ENCODE peak calls at places on chromosomes 12 and 14, in ten cellular contexts. One of them, this sample, is unnamed.

GRCh38 chr12:95918194-95918993 is 24.0 kb downstream of the CCDC38 start:
- DNase-seq in endodermal cell: peak
- DNase-seq in GM12892: peak
- DNase-seq in posterior vena cava: no peak
- DNase-seq in stomach: peak
- DNase-seq in RPMI7951: peak
- DNase-seq in stimulated activated CD4-positive, alpha-beta T cell treated with anti-CD3 and anti-CD28 coated beads, Interleukin-12 subunit alpha, Interleukin-12 subunit beta, amount 100 ng/mL, for 48 hours: peak
- DNase-seq in fibroblast of mammary gland: peak
- DNase-seq in NCI-H1930: peak
- DNase-seq in C1 segment of cervical spinal cord: peak
- DNase-seq in this sample: peak

GRCh38 chr12:124940393-124941169 is 26.1 kb upstream of the UBC start:
- DNase-seq in endodermal cell: peak
- DNase-seq in GM12892: no peak
- DNase-seq in posterior vena cava: peak
- DNase-seq in stomach: peak
- DNase-seq in RPMI7951: peak
- DNase-seq in stimulated activated CD4-positive, alpha-beta T cell treated with anti-CD3 and anti-CD28 coated beads, Interleukin-12 subunit alpha, Interleukin-12 subunit beta, amount 100 ng/mL, for 48 hours: peak
- DNase-seq in fibroblast of mammary gland: peak
- DNase-seq in NCI-H1930: no peak
- DNase-seq in C1 segment of cervical spinal cord: no peak
- DNase-seq in this sample: peak

GRCh38 chr12:129903956-129904769 is at the start of gene TMEM132D:
- DNase-seq in endodermal cell: peak
- DNase-seq in GM12892: no peak
- DNase-seq in posterior vena cava: no peak
- DNase-seq in stomach: no peak
- DNase-seq in RPMI7951: peak
- DNase-seq in stimulated activated CD4-positive, alpha-beta T cell treated with anti-CD3 and anti-CD28 coated beads, Interleukin-12 subunit alpha, Interleukin-12 subunit beta, amount 100 ng/mL, for 48 hours: no peak
- DNase-seq in fibroblast of mammary gland: no peak
- DNase-seq in NCI-H1930: peak
- DNase-seq in C1 segment of cervical spinal cord: no peak
- DNase-seq in this sample: peak

GRCh38 chr14:68566075-68566474 is 226.8 kb downstream of the ZFP36L1 start:
- DNase-seq in endodermal cell: no peak
- DNase-seq in GM12892: no peak
- DNase-seq in posterior vena cava: no peak
- DNase-seq in stomach: no peak
- DNase-seq in RPMI7951: no peak
- DNase-seq in stimulated activated CD4-positive, alpha-beta T cell treated with anti-CD3 and anti-CD28 coated beads, Interleukin-12 subunit alpha, Interleukin-12 subunit beta, amount 100 ng/mL, for 48 hours: no peak
- DNase-seq in fibroblast of mammary gland: peak
- DNase-seq in NCI-H1930: no peak
- DNase-seq in C1 segment of cervical spinal cord: no peak
- DNase-seq in this sample: no peak

GRCh38 chr14:91358654-91359210 is 58.9 kb downstream of the CCDC88C start:
- DNase-seq in endodermal cell: no peak
- DNase-seq in GM12892: no peak
- DNase-seq in posterior vena cava: no peak
- DNase-seq in stomach: no peak
- DNase-seq in RPMI7951: no peak
- DNase-seq in stimulated activated CD4-positive, alpha-beta T cell treated with anti-CD3 and anti-CD28 coated beads, Interleukin-12 subunit alpha, Interleukin-12 subunit beta, amount 100 ng/mL, for 48 hours: no peak
- DNase-seq in fibroblast of mammary gland: no peak
- DNase-seq in NCI-H1930: no peak
- DNase-seq in C1 segment of cervical spinal cord: no peak
- DNase-seq in this sample: no peak

GRCh38 chr14:95191445-95192199 is 34.3 kb upstream of the DICER1 start:
- DNase-seq in endodermal cell: peak
- DNase-seq in GM12892: no peak
- DNase-seq in posterior vena cava: no peak
- DNase-seq in stomach: no peak
- DNase-seq in RPMI7951: no peak
- DNase-seq in stimulated activated CD4-positive, alpha-beta T cell treated with anti-CD3 and anti-CD28 coated beads, Interleukin-12 subunit alpha, Interleukin-12 subunit beta, amount 100 ng/mL, for 48 hours: no peak
- DNase-seq in fibroblast of mammary gland: no peak
- DNase-seq in NCI-H1930: no peak
- DNase-seq in C1 segment of cervical spinal cord: no peak
- DNase-seq in this sample: no peak

GRCh38 chr14:77988966-77989365 is 181.2 kb upstream of the NRXN3 start:
- DNase-seq in endodermal cell: peak
- DNase-seq in GM12892: no peak
- DNase-seq in posterior vena cava: peak
- DNase-seq in stomach: no peak
- DNase-seq in RPMI7951: peak
- DNase-seq in stimulated activated CD4-positive, alpha-beta T cell treated with anti-CD3 and anti-CD28 coated beads, Interleukin-12 subunit alpha, Interleukin-12 subunit beta, amount 100 ng/mL, for 48 hours: no peak
- DNase-seq in fibroblast of mammary gland: peak
- DNase-seq in NCI-H1930: no peak
- DNase-seq in C1 segment of cervical spinal cord: peak
- DNase-seq in this sample: no peak

GRCh38 chr12:102740157-102741032 is 176.6 kb downstream of the PAH start:
- DNase-seq in endodermal cell: no peak
- DNase-seq in GM12892: no peak
- DNase-seq in posterior vena cava: no peak
- DNase-seq in stomach: no peak
- DNase-seq in RPMI7951: peak
- DNase-seq in stimulated activated CD4-positive, alpha-beta T cell treated with anti-CD3 and anti-CD28 coated beads, Interleukin-12 subunit alpha, Interleukin-12 subunit beta, amount 100 ng/mL, for 48 hours: no peak
- DNase-seq in fibroblast of mammary gland: peak
- DNase-seq in NCI-H1930: peak
- DNase-seq in C1 segment of cervical spinal cord: no peak
- DNase-seq in this sample: peak

GRCh38 chr12:52201520-52201839 is 9.7 kb upstream of the KRT80 start:
- DNase-seq in endodermal cell: no peak
- DNase-seq in GM12892: no peak
- DNase-seq in posterior vena cava: no peak
- DNase-seq in stomach: no peak
- DNase-seq in RPMI7951: no peak
- DNase-seq in stimulated activated CD4-positive, alpha-beta T cell treated with anti-CD3 and anti-CD28 coated beads, Interleukin-12 subunit alpha, Interleukin-12 subunit beta, amount 100 ng/mL, for 48 hours: no peak
- DNase-seq in fibroblast of mammary gland: no peak
- DNase-seq in NCI-H1930: no peak
- DNase-seq in C1 segment of cervical spinal cord: no peak
- DNase-seq in this sample: no peak

GRCh38 chr12:97396989-97397388 is 65.6 kb upstream of the RMST start:
- DNase-seq in endodermal cell: peak
- DNase-seq in GM12892: no peak
- DNase-seq in posterior vena cava: no peak
- DNase-seq in stomach: no peak
- DNase-seq in RPMI7951: no peak
- DNase-seq in stimulated activated CD4-positive, alpha-beta T cell treated with anti-CD3 and anti-CD28 coated beads, Interleukin-12 subunit alpha, Interleukin-12 subunit beta, amount 100 ng/mL, for 48 hours: no peak
- DNase-seq in fibroblast of mammary gland: no peak
- DNase-seq in NCI-H1930: no peak
- DNase-seq in C1 segment of cervical spinal cord: no peak
- DNase-seq in this sample: peak

GRCh38 chr12:65430571-65431306 is 152.3 kb downstream of the MSRB3 start:
- DNase-seq in endodermal cell: no peak
- DNase-seq in GM12892: no peak
- DNase-seq in posterior vena cava: no peak
- DNase-seq in stomach: no peak
- DNase-seq in RPMI7951: peak
- DNase-seq in stimulated activated CD4-positive, alpha-beta T cell treated with anti-CD3 and anti-CD28 coated beads, Interleukin-12 subunit alpha, Interleukin-12 subunit beta, amount 100 ng/mL, for 48 hours: no peak
- DNase-seq in fibroblast of mammary gland: peak
- DNase-seq in NCI-H1930: no peak
- DNase-seq in C1 segment of cervical spinal cord: no peak
- DNase-seq in this sample: no peak

GRCh38 chr12:109842021-109842420 is 8.8 kb upstream of the TRPV4 start:
- DNase-seq in endodermal cell: peak
- DNase-seq in GM12892: no peak
- DNase-seq in posterior vena cava: no peak
- DNase-seq in stomach: no peak
- DNase-seq in RPMI7951: no peak
- DNase-seq in stimulated activated CD4-positive, alpha-beta T cell treated with anti-CD3 and anti-CD28 coated beads, Interleukin-12 subunit alpha, Interleukin-12 subunit beta, amount 100 ng/mL, for 48 hours: no peak
- DNase-seq in fibroblast of mammary gland: no peak
- DNase-seq in NCI-H1930: no peak
- DNase-seq in C1 segment of cervical spinal cord: no peak
- DNase-seq in this sample: no peak

GRCh38 chr14:96637521-96637920 is 135.3 kb downstream of the PAPOLA start:
- DNase-seq in endodermal cell: peak
- DNase-seq in GM12892: no peak
- DNase-seq in posterior vena cava: no peak
- DNase-seq in stomach: peak
- DNase-seq in RPMI7951: no peak
- DNase-seq in stimulated activated CD4-positive, alpha-beta T cell treated with anti-CD3 and anti-CD28 coated beads, Interleukin-12 subunit alpha, Interleukin-12 subunit beta, amount 100 ng/mL, for 48 hours: no peak
- DNase-seq in fibroblast of mammary gland: no peak
- DNase-seq in NCI-H1930: no peak
- DNase-seq in C1 segment of cervical spinal cord: no peak
- DNase-seq in this sample: no peak

GRCh38 chr14:57574617-57575288 is 81.1 kb upstream of the CCDC198 start:
- DNase-seq in endodermal cell: no peak
- DNase-seq in GM12892: no peak
- DNase-seq in posterior vena cava: no peak
- DNase-seq in stomach: no peak
- DNase-seq in RPMI7951: no peak
- DNase-seq in stimulated activated CD4-positive, alpha-beta T cell treated with anti-CD3 and anti-CD28 coated beads, Interleukin-12 subunit alpha, Interleukin-12 subunit beta, amount 100 ng/mL, for 48 hours: no peak
- DNase-seq in fibroblast of mammary gland: peak
- DNase-seq in NCI-H1930: no peak
- DNase-seq in C1 segment of cervical spinal cord: no peak
- DNase-seq in this sample: no peak

GRCh38 chr14:28820677-28821076 is 54.1 kb downstream of the FOXG1 start:
- DNase-seq in endodermal cell: no peak
- DNase-seq in GM12892: no peak
- DNase-seq in posterior vena cava: no peak
- DNase-seq in stomach: no peak
- DNase-seq in RPMI7951: no peak
- DNase-seq in stimulated activated CD4-positive, alpha-beta T cell treated with anti-CD3 and anti-CD28 coated beads, Interleukin-12 subunit alpha, Interleukin-12 subunit beta, amount 100 ng/mL, for 48 hours: no peak
- DNase-seq in fibroblast of mammary gland: no peak
- DNase-seq in NCI-H1930: no peak
- DNase-seq in C1 segment of cervical spinal cord: no peak
- DNase-seq in this sample: no peak

GRCh38 chr12:121427556-121428055 is 27.7 kb downstream of the RNF34 start:
- DNase-seq in endodermal cell: no peak
- DNase-seq in GM12892: no peak
- DNase-seq in posterior vena cava: no peak
- DNase-seq in stomach: no peak
- DNase-seq in RPMI7951: no peak
- DNase-seq in stimulated activated CD4-positive, alpha-beta T cell treated with anti-CD3 and anti-CD28 coated beads, Interleukin-12 subunit alpha, Interleukin-12 subunit beta, amount 100 ng/mL, for 48 hours: no peak
- DNase-seq in fibroblast of mammary gland: no peak
- DNase-seq in NCI-H1930: no peak
- DNase-seq in C1 segment of cervical spinal cord: no peak
- DNase-seq in this sample: no peak

GRCh38 chr14:100874411-100875091 is 29.0 kb downstream of the RTL1 start:
- DNase-seq in endodermal cell: no peak
- DNase-seq in GM12892: no peak
- DNase-seq in posterior vena cava: peak
- DNase-seq in stomach: no peak
- DNase-seq in RPMI7951: no peak
- DNase-seq in stimulated activated CD4-positive, alpha-beta T cell treated with anti-CD3 and anti-CD28 coated beads, Interleukin-12 subunit alpha, Interleukin-12 subunit beta, amount 100 ng/mL, for 48 hours: no peak
- DNase-seq in fibroblast of mammary gland: no peak
- DNase-seq in NCI-H1930: no peak
- DNase-seq in C1 segment of cervical spinal cord: no peak
- DNase-seq in this sample: no peak

GRCh38 chr12:109771746-109772621 is 58.4 kb downstream of the FAM222A start:
- DNase-seq in endodermal cell: peak
- DNase-seq in GM12892: no peak
- DNase-seq in posterior vena cava: peak
- DNase-seq in stomach: no peak
- DNase-seq in RPMI7951: no peak
- DNase-seq in stimulated activated CD4-positive, alpha-beta T cell treated with anti-CD3 and anti-CD28 coated beads, Interleukin-12 subunit alpha, Interleukin-12 subunit beta, amount 100 ng/mL, for 48 hours: no peak
- DNase-seq in fibroblast of mammary gland: no peak
- DNase-seq in NCI-H1930: no peak
- DNase-seq in C1 segment of cervical spinal cord: no peak
- DNase-seq in this sample: peak

GRCh38 chr12:39912211-39912980 is 193.5 kb downstream of the SLC2A13 start:
- DNase-seq in endodermal cell: no peak
- DNase-seq in GM12892: no peak
- DNase-seq in posterior vena cava: no peak
- DNase-seq in stomach: peak
- DNase-seq in RPMI7951: no peak
- DNase-seq in stimulated activated CD4-positive, alpha-beta T cell treated with anti-CD3 and anti-CD28 coated beads, Interleukin-12 subunit alpha, Interleukin-12 subunit beta, amount 100 ng/mL, for 48 hours: no peak
- DNase-seq in fibroblast of mammary gland: no peak
- DNase-seq in NCI-H1930: no peak
- DNase-seq in C1 segment of cervical spinal cord: no peak
- DNase-seq in this sample: no peak

GRCh38 chr14:68561531-68562007 is 231.3 kb downstream of the ZFP36L1 start:
- DNase-seq in endodermal cell: no peak
- DNase-seq in GM12892: no peak
- DNase-seq in posterior vena cava: no peak
- DNase-seq in stomach: peak
- DNase-seq in RPMI7951: peak
- DNase-seq in stimulated activated CD4-positive, alpha-beta T cell treated with anti-CD3 and anti-CD28 coated beads, Interleukin-12 subunit alpha, Interleukin-12 subunit beta, amount 100 ng/mL, for 48 hours: no peak
- DNase-seq in fibroblast of mammary gland: no peak
- DNase-seq in NCI-H1930: no peak
- DNase-seq in C1 segment of cervical spinal cord: no peak
- DNase-seq in this sample: no peak

GRCh38 chr14:21428930-21429329 is 27.0 kb downstream of the CHD8 start:
- DNase-seq in endodermal cell: no peak
- DNase-seq in GM12892: no peak
- DNase-seq in posterior vena cava: no peak
- DNase-seq in stomach: peak
- DNase-seq in RPMI7951: peak
- DNase-seq in stimulated activated CD4-positive, alpha-beta T cell treated with anti-CD3 and anti-CD28 coated beads, Interleukin-12 subunit alpha, Interleukin-12 subunit beta, amount 100 ng/mL, for 48 hours: no peak
- DNase-seq in fibroblast of mammary gland: no peak
- DNase-seq in NCI-H1930: no peak
- DNase-seq in C1 segment of cervical spinal cord: no peak
- DNase-seq in this sample: no peak

GRCh38 chr12:130706885-130707570 is 9.1 kb downstream of the RIMBP2 start:
- DNase-seq in endodermal cell: peak
- DNase-seq in GM12892: no peak
- DNase-seq in posterior vena cava: peak
- DNase-seq in stomach: no peak
- DNase-seq in RPMI7951: no peak
- DNase-seq in stimulated activated CD4-positive, alpha-beta T cell treated with anti-CD3 and anti-CD28 coated beads, Interleukin-12 subunit alpha, Interleukin-12 subunit beta, amount 100 ng/mL, for 48 hours: no peak
- DNase-seq in fibroblast of mammary gland: no peak
- DNase-seq in NCI-H1930: no peak
- DNase-seq in C1 segment of cervical spinal cord: no peak
- DNase-seq in this sample: no peak

GRCh38 chr12:28104338-28104737 is 85.9 kb upstream of the CCDC91 start:
- DNase-seq in endodermal cell: no peak
- DNase-seq in GM12892: no peak
- DNase-seq in posterior vena cava: no peak
- DNase-seq in stomach: no peak
- DNase-seq in RPMI7951: no peak
- DNase-seq in stimulated activated CD4-positive, alpha-beta T cell treated with anti-CD3 and anti-CD28 coated beads, Interleukin-12 subunit alpha, Interleukin-12 subunit beta, amount 100 ng/mL, for 48 hours: no peak
- DNase-seq in fibroblast of mammary gland: peak
- DNase-seq in NCI-H1930: no peak
- DNase-seq in C1 segment of cervical spinal cord: no peak
- DNase-seq in this sample: no peak

GRCh38 chr12:93766802-93767523 is 89.8 kb downstream of the CRADD start:
- DNase-seq in endodermal cell: no peak
- DNase-seq in GM12892: no peak
- DNase-seq in posterior vena cava: no peak
- DNase-seq in stomach: no peak
- DNase-seq in RPMI7951: peak
- DNase-seq in stimulated activated CD4-positive, alpha-beta T cell treated with anti-CD3 and anti-CD28 coated beads, Interleukin-12 subunit alpha, Interleukin-12 subunit beta, amount 100 ng/mL, for 48 hours: no peak
- DNase-seq in fibroblast of mammary gland: peak
- DNase-seq in NCI-H1930: peak
- DNase-seq in C1 segment of cervical spinal cord: no peak
- DNase-seq in this sample: peak

GRCh38 chr14:92534863-92535654 is 21.5 kb downstream of the RIN3 start:
- DNase-seq in endodermal cell: no peak
- DNase-seq in GM12892: no peak
- DNase-seq in posterior vena cava: no peak
- DNase-seq in stomach: no peak
- DNase-seq in RPMI7951: no peak
- DNase-seq in stimulated activated CD4-positive, alpha-beta T cell treated with anti-CD3 and anti-CD28 coated beads, Interleukin-12 subunit alpha, Interleukin-12 subunit beta, amount 100 ng/mL, for 48 hours: no peak
- DNase-seq in fibroblast of mammary gland: no peak
- DNase-seq in NCI-H1930: no peak
- DNase-seq in C1 segment of cervical spinal cord: no peak
- DNase-seq in this sample: no peak

GRCh38 chr12:58176296-58176869 is 235.0 kb downstream of the ATP23 start:
- DNase-seq in endodermal cell: peak
- DNase-seq in GM12892: no peak
- DNase-seq in posterior vena cava: no peak
- DNase-seq in stomach: peak
- DNase-seq in RPMI7951: peak
- DNase-seq in stimulated activated CD4-positive, alpha-beta T cell treated with anti-CD3 and anti-CD28 coated beads, Interleukin-12 subunit alpha, Interleukin-12 subunit beta, amount 100 ng/mL, for 48 hours: peak
- DNase-seq in fibroblast of mammary gland: peak
- DNase-seq in NCI-H1930: no peak
- DNase-seq in C1 segment of cervical spinal cord: no peak
- DNase-seq in this sample: peak

GRCh38 chr14:60175255-60175902 is 10.2 kb upstream of the DHRS7 start:
- DNase-seq in endodermal cell: no peak
- DNase-seq in GM12892: no peak
- DNase-seq in posterior vena cava: no peak
- DNase-seq in stomach: no peak
- DNase-seq in RPMI7951: no peak
- DNase-seq in stimulated activated CD4-positive, alpha-beta T cell treated with anti-CD3 and anti-CD28 coated beads, Interleukin-12 subunit alpha, Interleukin-12 subunit beta, amount 100 ng/mL, for 48 hours: no peak
- DNase-seq in fibroblast of mammary gland: peak
- DNase-seq in NCI-H1930: no peak
- DNase-seq in C1 segment of cervical spinal cord: no peak
- DNase-seq in this sample: no peak

GRCh38 chr12:46370792-46371717 is 1.5 kb downstream of the SLC38A2 start:
- DNase-seq in endodermal cell: peak
- DNase-seq in GM12892: peak
- DNase-seq in posterior vena cava: peak
- DNase-seq in stomach: peak
- DNase-seq in RPMI7951: peak
- DNase-seq in stimulated activated CD4-positive, alpha-beta T cell treated with anti-CD3 and anti-CD28 coated beads, Interleukin-12 subunit alpha, Interleukin-12 subunit beta, amount 100 ng/mL, for 48 hours: peak
- DNase-seq in fibroblast of mammary gland: peak
- DNase-seq in NCI-H1930: peak
- DNase-seq in C1 segment of cervical spinal cord: peak
- DNase-seq in this sample: peak

This sample was measured in H7.